ENCODE peak calls at places on chromosomes 7 and 10, in nine cellular contexts. I is sigmoid colon; F is MV-4-11; Z is iris pigment epithelial cell; B is activated T-helper 1 cell treated with anti-CD3 and anti-CD28 coated beads, Interleukin-12 subunit alpha, Interleukin-12 subunit beta, Interleukin-2, Interleukin-4 antibody, amounts not matched to agents 30 ng/mL and 10 ng/mL and 1 ng/mL, durations not matched to agents 14 hours and 24 hours and 36 hours; H is activated T-helper 9 cell treated with anti-CD3 and anti-CD28 coated beads, Interleukin-2, amount 50 U/mL, for 16 hours; G is HAP-1; E is GM23338; V is activated CD8-positive, alpha-beta memory T cell treated with anti-CD3 and anti-CD28 coated beads for 48 hours. O is an unnamed sample.

GRCh38 chr10:64506963-64507362 is 985.8 kb downstream of the REEP3 start:
- DNase-seq in I (no peak), Z (no peak), G (no peak), H (no peak), E (peak), V (no peak), B (no peak), F (no peak), O (no peak)

GRCh38 chr7:100584677-100585510 is 1.0 kb downstream of the LRCH4 start:
- DNase-seq in V (no peak), F (no peak), H (no peak), B (no peak), Z (peak), E (peak), I (peak), G (peak), O (no peak)

GRCh38 chr7:129513546-129513945 is 11.2 kb downstream of the SMKR1 start:
- DNase-seq in V (no peak), G (no peak), H (no peak), B (no peak), I (no peak), F (no peak), Z (no peak), E (no peak), O (no peak)

GRCh38 chr7:113331155-113331898 is 213.0 kb upstream of the SMIM30 start:
- DNase-seq in F (no peak), Z (no peak), H (no peak), E (peak), I (peak), G (peak), B (no peak), V (no peak), O (no peak)

GRCh38 chr7:140358024-140358770 is 40.1 kb downstream of the SLC37A3 start:
- DNase-seq in E (no peak), V (no peak), Z (no peak), G (no peak), B (peak), H (no peak), I (no peak), F (peak), O (no peak)

GRCh38 chr10:101428036-101428435 is 74.1 kb downstream of the BTRC start:
- DNase-seq in G (no peak), E (no peak), Z (no peak), V (no peak), B (no peak), F (no peak), I (no peak), H (no peak), O (no peak)

GRCh38 chr10:22481687-22482539 is 136.6 kb downstream of the SPAG6 start:
- DNase-seq in I (no peak), Z (peak), E (peak), F (no peak), G (no peak), H (no peak), V (no peak), B (no peak), O (no peak)

GRCh38 chr7:28587211-28587610 is 174.9 kb downstream of the CREB5 start:
- DNase-seq in Z (peak), B (no peak), G (peak), I (no peak), E (no peak), V (no peak), F (no peak), H (no peak), O (no peak)

GRCh38 chr7:45585628-45586027 is 11.5 kb downstream of the ADCY1 start:
- DNase-seq in H (no peak), V (no peak), F (no peak), E (no peak), I (peak), B (no peak), G (no peak), Z (no peak), O (no peak)

GRCh38 chr10:75553550-75553949 is 122.1 kb downstream of the LRMDA start:
- DNase-seq in B (no peak), E (no peak), H (no peak), I (no peak), V (no peak), G (no peak), F (peak), Z (no peak), O (no peak)

GRCh38 chr7:69630292-69630691 is 32.0 kb downstream of the AUTS2 start:
- DNase-seq in H (no peak), B (no peak), V (no peak), E (no peak), Z (peak), I (no peak), G (no peak), F (no peak), O (peak)

GRCh38 chr10:60798031-60798430 is 19.8 kb downstream of the CDK1 start:
- DNase-seq in Z (peak), H (no peak), B (no peak), I (no peak), G (no peak), E (no peak), V (no peak), F (no peak), O (no peak)

GRCh38 chr10:44006826-44007225 is 358.1 kb upstream of the ZNF32 start:
- DNase-seq in F (no peak), E (no peak), Z (no peak), H (no peak), V (no peak), I (no peak), G (no peak), B (no peak), O (no peak)

GRCh38 chr10:70652761-70653657 is 19.3 kb upstream of the ADAMTS14 start:
- DNase-seq in E (no peak), G (no peak), H (no peak), I (peak), V (no peak), B (no peak), Z (peak), F (peak), O (no peak)

GRCh38 chr10:50805981-50806622 is 66.4 kb downstream of the ASAH2B start:
- DNase-seq in B (no peak), F (no peak), G (no peak), V (no peak), I (no peak), E (peak), Z (no peak), H (no peak), O (no peak)

GRCh38 chr7:44867073-44867990 is 18.0 kb downstream of the PURB start:
- DNase-seq in I (peak), F (peak), Z (peak), E (no peak), V (no peak), H (no peak), G (no peak), B (no peak), O (peak)

GRCh38 chr7:157526604-157527003 is 189.8 kb downstream of the DNAJB6 start:
- DNase-seq in H (no peak), F (no peak), E (no peak), B (no peak), V (no peak), G (peak), I (no peak), Z (no peak), O (no peak)

GRCh38 chr7:16422100-16422430 is 727 bp upstream of the CRPPA start:
- DNase-seq in I (no peak), Z (peak), H (no peak), E (no peak), B (no peak), V (no peak), G (no peak), F (peak), O (no peak)

GRCh38 chr10:29607576-29607975 is 27.2 kb downstream of the SVIL start:
- DNase-seq in E (no peak), Z (no peak), G (no peak), F (no peak), I (peak), H (no peak), B (no peak), V (no peak), O (no peak)

GRCh38 chr7:134245253-134245652 is 71.5 kb downstream of the SLC35B4 start:
- DNase-seq in I (no peak), V (no peak), B (no peak), E (no peak), H (no peak), F (no peak), Z (no peak), G (no peak), O (no peak)

GRCh38 chr10:33653584-33654367 is 319.3 kb upstream of the NRP1 start:
- DNase-seq in B (no peak), G (no peak), F (peak), E (no peak), H (no peak), I (no peak), Z (peak), V (no peak), O (no peak)

GRCh38 chr10:126315471-126316177 is 72.7 kb downstream of the ADAM12 start:
- DNase-seq in I (no peak), E (no peak), B (no peak), F (no peak), V (no peak), G (no peak), H (no peak), Z (peak), O (no peak)

GRCh38 chr7:47473499-47474210 is 108.3 kb downstream of the TNS3 start:
- DNase-seq in G (no peak), E (no peak), Z (no peak), F (peak), I (no peak), H (no peak), V (no peak), B (no peak), O (no peak)

GRCh38 chr10:125201108-125201524 is 40.8 kb upstream of the CTBP2 start:
- DNase-seq in E (no peak), V (no peak), F (no peak), G (no peak), B (no peak), I (no peak), H (no peak), Z (peak), O (peak)

GRCh38 chr7:105149827-105150226 is 135.8 kb downstream of the KMT2E start:
- DNase-seq in E (no peak), Z (peak), F (no peak), B (no peak), G (no peak), V (no peak), H (no peak), I (no peak), O (no peak)

GRCh38 chr10:62185914-62186692 is 82.5 kb downstream of the RTKN2 start:
- DNase-seq in E (no peak), V (no peak), H (no peak), Z (no peak), G (no peak), I (no peak), F (no peak), B (no peak), O (no peak)

GRCh38 chr7:12683678-12684077 is 3.8 kb upstream of the ARL4A start:
- DNase-seq in I (no peak), F (no peak), H (no peak), E (peak), V (no peak), G (no peak), B (no peak), Z (no peak), O (no peak)

GRCh38 chr10:57338823-57339558 is 928.7 kb downstream of the IPMK start:
- DNase-seq in G (peak), Z (peak), B (no peak), F (peak), H (no peak), V (no peak), I (no peak), E (peak), O (no peak)

GRCh38 chr10:61606971-61607907 is 55.5 kb upstream of the CABCOCO1 start:
- DNase-seq in F (no peak), B (no peak), E (peak), G (no peak), V (no peak), I (no peak), Z (peak), H (no peak), O (no peak)

GRCh38 chr7:139563856-139564255 is 40.4 kb downstream of the CLEC2L start:
- DNase-seq in B (no peak), G (no peak), V (no peak), I (no peak), F (no peak), E (no peak), H (no peak), Z (no peak), O (no peak)

GRCh38 chr7:121099572-121099971 is 111.1 kb downstream of the CPED1 start:
- DNase-seq in Z (no peak), H (no peak), G (no peak), E (peak), I (no peak), V (no peak), B (no peak), F (no peak), O (no peak)

GRCh38 chr10:103894454-103894853 is 23.5 kb downstream of the STN1 start:
- DNase-seq in I (no peak), F (no peak), E (no peak), Z (no peak), B (no peak), H (no peak), G (no peak), V (no peak), O (no peak)

GRCh38 chr7:66771795-66772194 is 31.3 kb downstream of the RABGEF1 start:
- DNase-seq in I (no peak), H (no peak), F (peak), B (no peak), E (no peak), V (no peak), Z (no peak), G (no peak), O (no peak)

O was measured in NK-92 treated with Interleukin-12 subunit alpha and Interleukin-12 subunit beta, amount 100 ng/mL, for 24 hours.